ENCODE peak calls at places on chromosomes 1 and 21, in seven cellular contexts. R, J, P, H, B, W and M are unnamed samples.

GRCh38 chr1:113951719-113952118 is 22.6 kb downstream of the HIPK1 start:
- DNase-seq in R (no peak), W (no peak), J (no peak), B (no peak), H (no peak), P (no peak), M (no peak)

GRCh38 chr1:81506691-81507090 is 294.0 kb upstream of the ADGRL2 start:
- DNase-seq in H (no peak), B (no peak), J (no peak), W (no peak), R (no peak), P (no peak), M (no peak)

GRCh38 chr21:31803039-31804007 is 69.5 kb upstream of the HUNK start:
- DNase-seq in H (no peak), P (no peak), J (no peak), B (no peak), W (no peak), R (no peak), M (no peak)

GRCh38 chr1:207745285-207745684 is 6.6 kb upstream of the CD46 start:
- DNase-seq in W (no peak), R (no peak), H (peak), B (no peak), J (no peak), P (no peak), M (no peak)

GRCh38 chr1:228085287-228085926 is 2.9 kb downstream of the ARF1 start:
- DNase-seq in J (no peak), W (no peak), P (peak), H (peak), B (no peak), R (peak), M (peak)

GRCh38 chr1:54028306-54029251 is 10.6 kb upstream of the LDLRAD1 start:
- DNase-seq in J (no peak), W (no peak), P (no peak), H (no peak), R (no peak), B (no peak), M (no peak)

GRCh38 chr1:182803846-182804245 is 14.3 kb downstream of the NPL start:
- DNase-seq in R (no peak), P (no peak), B (no peak), J (no peak), W (no peak), H (no peak), M (no peak)

GRCh38 chr1:101185421-101185820 is 51.4 kb upstream of the S1PR1 start:
- DNase-seq in H (peak), B (no peak), W (no peak), R (no peak), J (no peak), P (no peak), M (no peak)

GRCh38 chr1:33346921-33347649 is 26.2 kb upstream of the A3GALT2 start:
- DNase-seq in J (no peak), P (peak), B (no peak), H (peak), R (no peak), W (peak), M (no peak)

GRCh38 chr1:1677718-1678580 is 14.6 kb downstream of the SLC35E2B start:
- DNase-seq in H (no peak), B (no peak), W (peak), R (peak), P (no peak), J (no peak), M (no peak)

GRCh38 chr1:119725626-119726025 is 13.9 kb downstream of the PHGDH start:
- DNase-seq in W (no peak), J (no peak), P (no peak), B (no peak), R (no peak), H (no peak), M (no peak)

GRCh38 chr1:90045853-90046563 is 51.1 kb downstream of the ZNF326 start:
- DNase-seq in P (peak), R (no peak), H (peak), W (no peak), J (no peak), B (peak), M (no peak)

GRCh38 chr21:39020751-39021474 is 162.3 kb downstream of the PSMG1 start:
- DNase-seq in J (peak), R (no peak), H (peak), B (no peak), P (peak), W (peak), M (peak)

GRCh38 chr1:180235077-180235501 is 5.0 kb downstream of the LHX4 start:
- DNase-seq in R (no peak), W (peak), J (no peak), H (no peak), P (no peak), B (peak), M (no peak)

GRCh38 chr1:204344665-204345064 is 15.1 kb downstream of the PLEKHA6 start:
- DNase-seq in B (no peak), J (no peak), H (peak), W (peak), P (no peak), R (no peak), M (no peak)

GRCh38 chr1:96374076-96374762 is 347.4 kb upstream of the PTBP2 start:
- DNase-seq in H (peak), P (no peak), W (no peak), B (no peak), J (no peak), R (no peak), M (no peak)

GRCh38 chr1:83882906-83883305 is 116.0 kb downstream of the TTLL7 start:
- DNase-seq in W (no peak), H (peak), J (no peak), B (peak), R (peak), P (no peak), M (no peak)

GRCh38 chr1:64967381-64967780 is 1.0 kb upstream of the JAK1 start:
- DNase-seq in H (no peak), P (no peak), J (no peak), B (peak), W (no peak), R (peak), M (peak)

GRCh38 chr1:115430717-115431116 is 92.7 kb upstream of the NGF start:
- DNase-seq in H (peak), P (no peak), B (no peak), W (no peak), R (no peak), J (no peak), M (no peak)

GRCh38 chr1:145960468-145961108 is 2.8 kb upstream of the LIX1L start:
- DNase-seq in W (peak), H (peak), J (no peak), B (peak), R (peak), P (peak), M (peak)

GRCh38 chr1:236023926-236024565 is 40.8 kb downstream of the NID1 start:
- DNase-seq in W (no peak), J (no peak), H (no peak), B (no peak), R (no peak), P (no peak), M (peak)

GRCh38 chr21:25911730-25912401 is 177.1 kb downstream of the GABPA start:
- DNase-seq in J (no peak), W (no peak), R (peak), P (no peak), B (no peak), H (no peak), M (no peak)

GRCh38 chr1:146016891-146017290 is 4.6 kb downstream of the HJV start:
- DNase-seq in W (no peak), B (no peak), R (no peak), J (no peak), H (no peak), P (no peak), M (no peak)

GRCh38 chr1:12049625-12050024 is 13.5 kb upstream of the TNFRSF8 start:
- DNase-seq in R (no peak), H (no peak), B (no peak), W (no peak), J (no peak), P (peak), M (no peak)

GRCh38 chr1:45321444-45321843 is 5.3 kb upstream of the HPDL start:
- DNase-seq in P (no peak), B (no peak), R (no peak), J (no peak), W (no peak), H (no peak), M (no peak)

GRCh38 chr1:155044812-155045690 is 6.1 kb upstream of the ADAM15 start:
- DNase-seq in H (peak), B (peak), W (peak), R (peak), P (peak), J (peak), M (no peak)